ENCODE peak calls at places on chromosomes 7 and 10, in four cellular contexts. B is IMR-90, F is H9, J is H1. C is an unnamed sample.

GRCh38 chr10:97059872-97060205 is 125.9 kb downstream of the SLIT1 start:
- DNase-seq in B (no peak), J (no peak), F (no peak), C (no peak)

GRCh38 chr7:1576521-1577253 is 6.9 kb upstream of the PSMG3 start:
- DNase-seq in F (peak), J (no peak), B (no peak), C (peak)

GRCh38 chr7:26279405-26279804 is 12.3 kb upstream of the SNX10 start:
- DNase-seq in F (no peak), B (no peak), J (no peak), C (no peak)

GRCh38 chr10:26198119-26198518 is 18.5 kb upstream of the GAD2 start:
- DNase-seq in F (no peak), J (no peak), B (no peak), C (no peak)

GRCh38 chr10:74093530-74094164 is 57.0 kb downstream of the AP3M1 start:
- DNase-seq in J (no peak), F (no peak), B (no peak), C (no peak)

GRCh38 chr10:101766753-101767599 is 8.9 kb downstream of the FGF8 start:
- DNase-seq in B (no peak), F (no peak), J (no peak), C (no peak)

GRCh38 chr10:43235070-43235900 is 31.6 kb downstream of the RASGEF1A start:
- DNase-seq in F (peak), J (no peak), B (no peak), C (no peak)

GRCh38 chr10:72292223-72292691 is 18.5 kb downstream of the DDIT4 start:
- DNase-seq in F (no peak), J (no peak), B (no peak), C (no peak)

GRCh38 chr7:2477447-2478386 is 1.5 kb upstream of the GRIFIN start:
- DNase-seq in B (peak), F (peak), J (peak), C (peak)

GRCh38 chr7:8511810-8512209 is 78.4 kb downstream of the NXPH1 start:
- DNase-seq in B (no peak), J (no peak), F (no peak), C (no peak)

GRCh38 chr7:133984023-133984422 is 143.1 kb upstream of the LRGUK start:
- DNase-seq in J (no peak), B (no peak), F (no peak), C (no peak)

GRCh38 chr7:37495574-37496184 is 47.0 kb upstream of the ELMO1 start:
- DNase-seq in B (peak), J (no peak), F (no peak), C (peak)

GRCh38 chr10:129652521-129653201 is 185.6 kb downstream of the MGMT start:
- DNase-seq in F (no peak), J (no peak), B (no peak), C (no peak)

GRCh38 chr10:129655007-129655678 is 188.1 kb downstream of the MGMT start:
- DNase-seq in B (peak), J (no peak), F (no peak), C (no peak)

GRCh38 chr10:129653861-129654260 is 186.8 kb downstream of the MGMT start:
- DNase-seq in J (no peak), F (no peak), B (no peak), C (no peak)

GRCh38 chr10:129654461-129654860 is 187.4 kb downstream of the MGMT start:
- DNase-seq in F (no peak), B (no peak), J (no peak), C (no peak)

GRCh38 chr10:129652021-129652420 is 185.0 kb downstream of the MGMT start:
- DNase-seq in F (no peak), B (no peak), J (no peak), C (no peak)
- H3K4ac ChIP-seq in F (no peak), B (no peak), J (no peak), C (no peak)

GRCh38 chr7:130668258-130669050 is at the start of gene COPG2:
- DNase-seq in B (peak), F (peak), J (peak), C (peak)
- H3K23ac ChIP-seq in B (peak), F (no peak), J (no peak), C (no peak)

DNA sequence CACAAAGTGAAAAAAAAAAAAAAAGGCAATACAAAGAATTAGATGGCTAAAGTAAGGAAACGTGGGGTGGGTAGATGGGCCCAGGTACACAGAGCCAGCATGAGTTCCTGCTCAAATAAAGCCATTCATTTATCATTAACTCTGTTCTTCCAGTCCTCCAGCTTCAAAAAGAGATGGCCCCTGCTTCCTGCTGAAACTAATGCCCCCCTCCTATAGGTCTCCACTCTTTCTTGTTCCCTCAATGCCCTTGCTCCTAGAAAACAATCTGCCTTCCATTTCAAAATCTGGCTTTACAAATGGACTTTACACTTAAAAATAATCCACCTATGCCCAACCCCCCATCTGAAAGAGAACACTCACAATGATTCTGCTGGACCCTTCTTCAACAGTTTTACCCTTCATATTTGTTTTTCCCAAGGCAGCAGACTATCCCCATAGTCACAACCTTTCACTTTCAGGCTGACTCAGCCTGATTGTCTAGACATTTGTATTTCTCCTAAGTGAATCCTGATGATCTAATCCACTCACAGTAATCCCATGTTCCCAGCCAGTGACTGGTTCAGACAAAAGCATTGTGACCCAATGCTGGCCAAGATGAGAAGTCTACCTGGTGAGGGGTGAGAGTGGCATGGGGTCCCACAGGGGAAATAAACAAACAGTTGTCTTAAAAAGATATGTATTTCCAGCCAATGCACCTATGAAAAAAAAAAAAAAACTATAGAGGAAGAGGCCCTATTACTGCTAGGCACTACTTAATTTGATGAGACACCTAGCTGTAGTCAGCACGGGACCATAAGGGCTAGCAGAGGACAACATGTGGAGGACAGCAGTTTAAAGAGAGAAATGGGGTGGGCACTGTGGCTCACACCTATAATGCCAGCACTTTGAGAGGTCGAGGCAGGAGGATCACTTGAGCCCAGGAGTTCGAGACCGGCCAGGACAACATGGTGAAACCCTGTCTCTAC is 74.6 kb upstream of the GRID1 start:
- DNase-seq in J (no peak), F (no peak), B (peak), C (peak)
- H3K56ac ChIP-seq in J (no peak), F (no peak), B (no peak), C (no peak)

DNA sequence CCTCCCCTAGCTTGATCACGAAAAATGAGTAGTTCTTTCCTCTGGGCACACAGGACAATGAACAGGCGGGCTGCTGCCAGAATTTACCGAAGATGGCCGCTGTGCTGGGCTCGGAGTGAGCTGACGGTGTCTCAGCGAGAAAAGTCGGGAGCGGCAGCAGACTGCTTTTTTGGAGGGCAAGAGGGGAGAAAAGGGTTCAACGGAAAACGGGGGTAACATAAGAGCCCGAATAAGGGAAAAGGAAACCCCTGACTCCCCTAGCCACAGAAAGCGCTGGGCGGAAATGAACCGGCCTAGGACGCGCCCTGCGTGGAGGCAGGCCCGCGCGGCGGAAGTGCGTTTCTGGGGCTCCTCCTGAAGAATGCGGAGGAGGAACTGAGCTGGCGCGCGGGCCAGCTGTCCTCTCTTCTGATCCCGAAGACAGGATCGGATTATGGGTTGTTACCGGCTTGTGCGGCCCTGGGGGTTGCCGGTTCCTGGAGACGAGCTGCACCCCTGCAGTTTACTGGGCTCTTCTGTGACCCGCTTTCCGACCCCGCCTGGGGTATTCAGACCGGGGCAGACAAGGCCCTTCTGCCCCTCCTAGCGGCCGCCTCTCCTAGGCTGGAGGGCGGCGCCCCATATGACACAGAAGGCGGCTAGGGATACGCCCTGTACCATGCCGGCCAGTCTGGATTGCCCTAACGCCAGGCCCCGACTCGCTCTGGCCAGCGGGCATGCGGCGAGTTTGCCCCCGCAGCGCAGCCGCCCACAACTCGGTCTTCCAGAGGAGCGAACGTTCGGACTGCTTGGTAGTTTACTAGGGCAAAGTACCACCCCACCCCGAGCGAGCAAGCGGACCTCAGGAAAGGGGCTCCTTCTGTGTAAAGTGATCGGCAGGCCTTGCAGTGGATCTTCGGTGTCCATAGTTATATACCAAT is 30.1 kb upstream of the KMT2E start:
- DNase-seq in F (peak), B (peak), J (peak), C (peak)
- H3K4ac ChIP-seq in F (peak), B (peak), J (peak), C (no peak)

GRCh38 chr7:151921451-151921850 is 34.8 kb upstream of the GALNTL5 start:
- DNase-seq in J (no peak), F (no peak), B (no peak), C (no peak)

GRCh38 chr7:151920533-151920932 is 35.7 kb upstream of the GALNTL5 start:
- DNase-seq in F (no peak), B (no peak), J (no peak), C (no peak)

GRCh38 chr7:151918444-151918843 is 37.8 kb upstream of the GALNTL5 start:
- DNase-seq in F (no peak), J (no peak), B (no peak), C (no peak)

GRCh38 chr7:151919595-151919994 is 36.7 kb upstream of the GALNTL5 start:
- DNase-seq in B (no peak), J (no peak), F (no peak), C (no peak)

GRCh38 chr7:151917791-151918311 is 38.4 kb upstream of the GALNTL5 start:
- DNase-seq in J (no peak), B (no peak), F (no peak), C (no peak)
- H3K23ac ChIP-seq in J (no peak), B (no peak), F (no peak), C (no peak)

C was measured in mesendoderm.